ENCODE peak calls at places on chromosomes 2 and 18, in nine cellular contexts. One of them, this sample, is unnamed.

GRCh38 chr2:236666646-236667204 is 97.1 kb downstream of the ACKR3 start:
- DNase-seq in sigmoid colon: no peak
- DNase-seq in mammary epithelial cell: no peak
- DNase-seq in uterus: no peak
- DNase-seq in ovary: no peak
- DNase-seq in PC-3: no peak
- DNase-seq in fibroblast of lung: no peak
- DNase-seq in spleen: no peak
- DNase-seq in heart left ventricle: peak; percentile 11
- DNase-seq in this sample: peak; percentile 35

GRCh38 chr2:175559613-175560012 is 378.1 kb upstream of the ATP5MC3 start:
- DNase-seq in mammary epithelial cell: no peak
- DNase-seq in PC-3: no peak
- DNase-seq in heart left ventricle: no peak
- DNase-seq in spleen: no peak
- DNase-seq in fibroblast of lung: no peak
- DNase-seq in ovary: no peak
- DNase-seq in uterus: no peak
- DNase-seq in sigmoid colon: no peak
- DNase-seq in this sample: no peak

GRCh38 chr18:35578481-35578880 is 3.1 kb upstream of the GALNT1 start:
- DNase-seq in spleen: no peak
- DNase-seq in uterus: no peak
- DNase-seq in mammary epithelial cell: no peak
- DNase-seq in PC-3: no peak
- DNase-seq in ovary: no peak
- DNase-seq in heart left ventricle: no peak
- DNase-seq in fibroblast of lung: no peak
- DNase-seq in sigmoid colon: no peak
- DNase-seq in this sample: no peak

GRCh38 chr18:59143441-59143840 is 3.8 kb downstream of the SEC11C start:
- DNase-seq in ovary: no peak
- DNase-seq in heart left ventricle: no peak
- DNase-seq in uterus: no peak
- DNase-seq in PC-3: no peak
- DNase-seq in mammary epithelial cell: no peak
- DNase-seq in sigmoid colon: no peak
- DNase-seq in fibroblast of lung: no peak
- DNase-seq in spleen: no peak
- DNase-seq in this sample: no peak

GRCh38 chr18:79494936-79495335 is 99.2 kb downstream of the NFATC1 start:
- DNase-seq in mammary epithelial cell: no peak
- DNase-seq in sigmoid colon: peak; percentile 61
- DNase-seq in spleen: peak; percentile 61
- DNase-seq in uterus: no peak
- DNase-seq in ovary: peak; percentile 17
- DNase-seq in heart left ventricle: peak; percentile 27
- DNase-seq in fibroblast of lung: no peak
- DNase-seq in PC-3: no peak
- DNase-seq in this sample: peak; percentile 27

GRCh38 chr2:2866459-2866858 is 511.2 kb downstream of the EIPR1 start:
- DNase-seq in mammary epithelial cell: no peak
- DNase-seq in heart left ventricle: no peak
- DNase-seq in ovary: no peak
- DNase-seq in spleen: peak; percentile 47
- DNase-seq in fibroblast of lung: no peak
- DNase-seq in sigmoid colon: no peak
- DNase-seq in uterus: no peak
- DNase-seq in PC-3: no peak
- DNase-seq in this sample: no peak

GRCh38 chr2:191105082-191105481 is 45.7 kb downstream of the STAT4 start:
- DNase-seq in uterus: no peak
- DNase-seq in PC-3: peak; percentile 10
- DNase-seq in sigmoid colon: no peak
- DNase-seq in heart left ventricle: no peak
- DNase-seq in fibroblast of lung: peak; percentile 9
- DNase-seq in spleen: no peak
- DNase-seq in ovary: no peak
- DNase-seq in mammary epithelial cell: peak; percentile 73
- DNase-seq in this sample: no peak

GRCh38 chr18:73891572-73892421 is 255.8 kb downstream of the FBXO15 start:
- DNase-seq in spleen: no peak
- DNase-seq in sigmoid colon: no peak
- DNase-seq in mammary epithelial cell: no peak
- DNase-seq in fibroblast of lung: no peak
- DNase-seq in uterus: no peak
- DNase-seq in heart left ventricle: no peak
- DNase-seq in PC-3: no peak
- DNase-seq in ovary: no peak
- DNase-seq in this sample: no peak

GRCh38 chr2:8545676-8546318 is 136.1 kb upstream of the ID2 start:
- DNase-seq in PC-3: no peak
- DNase-seq in mammary epithelial cell: no peak
- DNase-seq in sigmoid colon: no peak
- DNase-seq in heart left ventricle: no peak
- DNase-seq in spleen: peak; percentile 75
- DNase-seq in ovary: no peak
- DNase-seq in fibroblast of lung: no peak
- DNase-seq in uterus: no peak
- DNase-seq in this sample: no peak

GRCh38 chr18:657311-657997 is at the start of gene TYMS:
- DNase-seq in PC-3: peak; percentile 84
- DNase-seq in fibroblast of lung: peak; percentile 44
- DNase-seq in spleen: peak; percentile 82
- DNase-seq in uterus: no peak
- DNase-seq in heart left ventricle: peak; percentile 68
- DNase-seq in mammary epithelial cell: peak; percentile 80
- DNase-seq in ovary: peak; percentile 48
- DNase-seq in sigmoid colon: no peak
- DNase-seq in this sample: no peak

GRCh38 chr2:186044761-186045160 is 306.2 kb downstream of the FSIP2 start:
- DNase-seq in fibroblast of lung: peak; percentile 5
- DNase-seq in spleen: no peak
- DNase-seq in mammary epithelial cell: no peak
- DNase-seq in sigmoid colon: no peak
- DNase-seq in uterus: no peak
- DNase-seq in heart left ventricle: no peak
- DNase-seq in ovary: no peak
- DNase-seq in PC-3: no peak
- DNase-seq in this sample: no peak

GRCh38 chr2:149686136-149686535 is 98.6 kb upstream of the MMADHC start:
- DNase-seq in uterus: no peak
- DNase-seq in ovary: no peak
- DNase-seq in PC-3: no peak
- DNase-seq in fibroblast of lung: no peak
- DNase-seq in mammary epithelial cell: no peak
- DNase-seq in sigmoid colon: no peak
- DNase-seq in heart left ventricle: no peak
- DNase-seq in spleen: no peak
- DNase-seq in this sample: no peak

GRCh38 chr18:42296723-42297122 is 341.7 kb downstream of the PIK3C3 start:
- DNase-seq in PC-3: no peak
- DNase-seq in ovary: no peak
- DNase-seq in mammary epithelial cell: no peak
- DNase-seq in spleen: no peak
- DNase-seq in uterus: no peak
- DNase-seq in sigmoid colon: no peak
- DNase-seq in fibroblast of lung: no peak
- DNase-seq in heart left ventricle: no peak
- DNase-seq in this sample: no peak

GRCh38 chr2:107747964-107748583 is 78.6 kb upstream of the RGPD4 start:
- DNase-seq in ovary: no peak
- DNase-seq in PC-3: no peak
- DNase-seq in heart left ventricle: no peak
- DNase-seq in uterus: no peak
- DNase-seq in spleen: no peak
- DNase-seq in mammary epithelial cell: no peak
- DNase-seq in fibroblast of lung: no peak
- DNase-seq in sigmoid colon: no peak
- DNase-seq in this sample: no peak

GRCh38 chr2:235345745-235346144 is 148.1 kb upstream of the AGAP1 start:
- DNase-seq in sigmoid colon: no peak
- DNase-seq in spleen: no peak
- DNase-seq in heart left ventricle: no peak
- DNase-seq in fibroblast of lung: no peak
- DNase-seq in ovary: no peak
- DNase-seq in PC-3: no peak
- DNase-seq in mammary epithelial cell: no peak
- DNase-seq in uterus: no peak
- DNase-seq in this sample: no peak

GRCh38 chr2:74481961-74482800 is 617 bp downstream of the CCDC142 start:
- DNase-seq in fibroblast of lung: no peak
- DNase-seq in heart left ventricle: peak; percentile 85
- DNase-seq in mammary epithelial cell: peak; percentile 33
- DNase-seq in sigmoid colon: no peak
- DNase-seq in ovary: no peak
- DNase-seq in uterus: no peak
- DNase-seq in PC-3: peak; percentile 37
- DNase-seq in spleen: peak; percentile 92
- DNase-seq in this sample: peak; percentile 67

GRCh38 chr2:41907141-41907540 is 140.7 kb upstream of the PKDCC start:
- DNase-seq in uterus: no peak
- DNase-seq in sigmoid colon: no peak
- DNase-seq in mammary epithelial cell: no peak
- DNase-seq in heart left ventricle: no peak
- DNase-seq in ovary: no peak
- DNase-seq in PC-3: no peak
- DNase-seq in spleen: no peak
- DNase-seq in fibroblast of lung: no peak
- DNase-seq in this sample: no peak

GRCh38 chr2:217931846-217932560 is 70.8 kb downstream of the TNS1 start:
- DNase-seq in mammary epithelial cell: no peak
- DNase-seq in fibroblast of lung: no peak
- DNase-seq in sigmoid colon: no peak
- DNase-seq in heart left ventricle: no peak
- DNase-seq in ovary: no peak
- DNase-seq in PC-3: no peak
- DNase-seq in spleen: no peak
- DNase-seq in uterus: no peak
- DNase-seq in this sample: no peak

GRCh38 chr2:4674007-4674406 is 970.6 kb downstream of the DCDC2C start:
- DNase-seq in fibroblast of lung: no peak
- DNase-seq in PC-3: no peak
- DNase-seq in ovary: no peak
- DNase-seq in spleen: peak; percentile 83
- DNase-seq in mammary epithelial cell: no peak
- DNase-seq in sigmoid colon: no peak
- DNase-seq in heart left ventricle: no peak
- DNase-seq in uterus: no peak
- DNase-seq in this sample: no peak

GRCh38 chr18:77206676-77207370 is 42.8 kb upstream of the GALR1 start:
- DNase-seq in heart left ventricle: peak; percentile 75
- DNase-seq in PC-3: no peak
- DNase-seq in spleen: no peak
- DNase-seq in ovary: peak; percentile 74
- DNase-seq in uterus: peak; percentile 77
- DNase-seq in sigmoid colon: peak; percentile 86
- DNase-seq in fibroblast of lung: peak; percentile 84
- DNase-seq in mammary epithelial cell: no peak
- DNase-seq in this sample: peak; percentile 90
- H3K27ac ChIP-seq in heart left ventricle: peak overlapping the region; percentile 21
- H3K27ac ChIP-seq in PC-3: no peak overlapping the region
- H3K27ac ChIP-seq in spleen: peak overlapping the region; percentile 76
- H3K27ac ChIP-seq in ovary: peak overlapping the region; percentile 7
- H3K27ac ChIP-seq in uterus: peak overlapping the region; percentile 76
- H3K27ac ChIP-seq in sigmoid colon: peak overlapping the region; percentile 59
- H3K27ac ChIP-seq in fibroblast of lung: peak overlapping the region; percentile 38
- H3K27ac ChIP-seq in mammary epithelial cell: no peak overlapping the region
- H3K27ac ChIP-seq in this sample: peak overlapping the region; percentile 81

GRCh38 chr2:127049927-127050802 is 56.8 kb downstream of the BIN1 start:
- DNase-seq in fibroblast of lung: peak; percentile 62
- DNase-seq in ovary: peak; percentile 79
- DNase-seq in spleen: peak; percentile 89
- DNase-seq in heart left ventricle: peak; percentile 79
- DNase-seq in uterus: peak; percentile 59
- DNase-seq in PC-3: peak; percentile 54
- DNase-seq in sigmoid colon: peak; percentile 78
- DNase-seq in mammary epithelial cell: peak; percentile 20
- DNase-seq in this sample: no peak
- H3K4me1 ChIP-seq in fibroblast of lung: no peaks in the 10 kb centered on the region
- H3K4me1 ChIP-seq in ovary: no peaks in the 10 kb centered on the region
- H3K4me1 ChIP-seq in spleen: no peaks in the 10 kb centered on the region
- H3K4me1 ChIP-seq in heart left ventricle: no peaks in the 10 kb centered on the region
- H3K4me1 ChIP-seq in uterus: peaks cover 7% of the 10 kb centered on the region
- H3K4me1 ChIP-seq in PC-3: no peaks in the 10 kb centered on the region
- H3K4me1 ChIP-seq in sigmoid colon: peaks cover 3% of the 10 kb centered on the region
- H3K4me1 ChIP-seq in mammary epithelial cell: no peaks in the 10 kb centered on the region
- H3K4me1 ChIP-seq in this sample: no peaks in the 10 kb centered on the region

DNA sequence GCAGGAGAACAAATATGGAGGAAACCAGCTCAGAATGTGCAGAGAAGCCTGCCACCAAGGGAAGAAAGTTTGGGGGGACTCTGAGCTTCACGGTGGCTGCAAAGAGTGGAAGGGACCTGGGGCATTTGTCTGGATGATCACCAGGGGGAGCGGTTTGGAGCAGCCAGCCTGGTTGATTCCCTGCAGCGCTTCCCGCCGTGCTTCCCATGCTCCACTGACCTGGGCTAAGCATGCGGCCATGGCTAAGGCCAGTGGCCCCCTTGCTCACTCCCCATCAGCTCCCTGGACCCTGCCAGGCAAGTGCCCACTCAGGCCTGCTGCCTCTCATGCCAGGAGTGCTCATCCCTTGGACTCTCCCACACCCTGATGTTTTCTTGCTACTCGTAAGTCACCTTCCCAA is 27.0 kb downstream of the NTSR2 start:
- DNase-seq in ovary: no peak
- DNase-seq in mammary epithelial cell: no peak
- DNase-seq in spleen: no peak
- DNase-seq in heart left ventricle: no peak
- DNase-seq in PC-3: no peak
- DNase-seq in fibroblast of lung: no peak
- DNase-seq in uterus: no peak
- DNase-seq in sigmoid colon: peak; percentile 30
- DNase-seq in this sample: no peak
- TF ChIP-seq CTCF in ovary: no peak
- TF ChIP-seq CTCF in mammary epithelial cell: no peak
- TF ChIP-seq CTCF in spleen: no peak
- TF ChIP-seq CTCF in heart left ventricle: no peak
- TF ChIP-seq CTCF in PC-3: peak; percentile 36
- TF ChIP-seq CTCF in fibroblast of lung: no peak
- TF ChIP-seq CTCF in uterus: no peak
- TF ChIP-seq CTCF in sigmoid colon: no peak
- TF ChIP-seq CTCF in this sample: no peak

DNA sequence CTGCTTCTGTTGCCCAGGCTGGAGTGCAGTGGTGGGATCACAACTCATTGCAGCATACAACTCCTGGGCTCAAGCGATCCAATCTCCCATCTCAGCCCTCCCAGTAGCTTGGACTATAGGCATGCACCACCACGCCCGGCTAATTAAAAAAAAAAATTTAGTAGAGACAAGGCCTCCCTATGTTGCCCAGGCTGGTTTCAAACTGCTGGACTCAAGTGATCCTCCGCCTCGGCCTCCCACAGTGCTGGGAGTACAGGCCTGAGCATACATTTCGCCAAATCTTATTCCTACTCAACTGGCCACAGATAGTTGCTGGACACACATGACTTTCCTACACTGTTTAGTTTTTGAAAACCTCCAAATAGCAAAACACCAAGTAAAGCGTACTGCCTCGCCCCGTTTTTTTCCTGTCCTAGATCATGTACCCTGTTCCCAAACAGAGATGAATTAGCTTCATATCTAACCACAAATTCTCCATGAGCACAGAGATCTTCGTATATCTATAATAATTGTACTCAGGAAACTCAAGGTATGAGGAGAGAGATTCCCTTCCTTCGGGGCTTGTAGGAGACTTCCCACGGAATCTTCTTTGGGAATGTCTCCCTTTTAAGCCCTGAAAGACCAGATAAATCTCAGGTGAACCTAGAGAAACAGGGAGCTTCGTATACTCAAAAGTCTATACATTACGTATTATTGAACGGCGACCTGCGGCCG is 598 bp upstream of the C2orf69 start:
- DNase-seq in PC-3: no peak
- DNase-seq in uterus: no peak
- DNase-seq in ovary: no peak
- DNase-seq in mammary epithelial cell: no peak
- DNase-seq in spleen: peak; percentile 72
- DNase-seq in fibroblast of lung: no peak
- DNase-seq in heart left ventricle: no peak
- DNase-seq in sigmoid colon: no peak
- DNase-seq in this sample: no peak
- H3K27ac ChIP-seq in PC-3: peak overlapping the region; percentile 72
- H3K27ac ChIP-seq in uterus: peak overlapping the region; percentile 97
- H3K27ac ChIP-seq in ovary: no peak overlapping the region
- H3K27ac ChIP-seq in mammary epithelial cell: peak overlapping the region; percentile 86
- H3K27ac ChIP-seq in spleen: peak overlapping the region; percentile 97
- H3K27ac ChIP-seq in fibroblast of lung: peak overlapping the region; percentile 91
- H3K27ac ChIP-seq in heart left ventricle: no peak overlapping the region
- H3K27ac ChIP-seq in sigmoid colon: peak overlapping the region; percentile 99
- H3K27ac ChIP-seq in this sample: peak overlapping the region; percentile 93

This sample was measured in tibial artery.